ENCODE peak calls at places on chromosomes 13 and 19, in seven cellular contexts. Q is endothelial cell; V is activated naive CD8-positive, alpha-beta T cell treated with anti-CD3 and anti-CD28 coated beads, Interleukin-2, amount 50 U/mL, for 16 hours; G is left ventricle myocardium superior; M is WERI-Rb-1; L is ELF-1; W is stimulated activated CD4-positive, alpha-beta T cell treated with anti-CD3 and anti-CD28 coated beads, Interleukin-15, amount 100 ng/mL, for 24 hours. T is an unnamed sample.

GRCh38 chr19:39307822-39308530 is 11.8 kb downstream of the IFNL1 start:
- DNase-seq in W (no peak), M (no peak), V (no peak), G (no peak), Q (peak), L (peak), T (no peak)

GRCh38 chr13:23610966-23611486 is 40.8 kb downstream of the TNFRSF19 start:
- DNase-seq in Q (no peak), M (no peak), G (no peak), W (no peak), L (no peak), V (no peak), T (no peak)

GRCh38 chr13:21006141-21007005 is 55.0 kb downstream of the LATS2 start:
- DNase-seq in L (no peak), W (no peak), V (no peak), M (no peak), Q (no peak), G (no peak), T (no peak)

GRCh38 chr13:40549500-40550094 is 116.8 kb downstream of the FOXO1 start:
- DNase-seq in V (no peak), M (no peak), L (peak), G (no peak), Q (no peak), W (no peak), T (no peak)

GRCh38 chr13:52085416-52085815 is 43.5 kb downstream of the NEK5 start:
- DNase-seq in G (no peak), W (no peak), V (no peak), M (no peak), Q (no peak), L (no peak), T (no peak)

GRCh38 chr13:19634129-19634740 is 776 bp downstream of the MPHOSPH8 start:
- DNase-seq in M (no peak), Q (peak), V (no peak), G (no peak), L (peak), W (no peak), T (no peak)

GRCh38 chr19:33719366-33720154 is 77.1 kb upstream of the KCTD15 start:
- DNase-seq in V (no peak), M (no peak), L (no peak), G (no peak), Q (no peak), W (no peak), T (no peak)

GRCh38 chr19:41088151-41088550 is at the start of gene CYP2A13:
- DNase-seq in L (no peak), Q (no peak), W (no peak), V (no peak), G (no peak), M (no peak), T (no peak)

GRCh38 chr19:28581468-28581770 is 631.5 kb downstream of the UQCRFS1 start:
- DNase-seq in V (no peak), W (no peak), M (no peak), Q (no peak), L (no peak), G (no peak), T (no peak)

GRCh38 chr13:51000576-51001260 is 91.1 kb downstream of the RNASEH2B start:
- DNase-seq in W (no peak), V (no peak), M (no peak), Q (no peak), L (peak), G (peak), T (no peak)

GRCh38 chr19:28607066-28607583 is 605.8 kb downstream of the UQCRFS1 start:
- DNase-seq in W (no peak), M (no peak), L (no peak), G (no peak), V (no peak), Q (no peak), T (no peak)

GRCh38 chr19:47765522-47766358 is 12.8 kb upstream of the SELENOW start:
- DNase-seq in V (no peak), M (peak), Q (peak), L (peak), W (peak), G (peak), T (peak)

GRCh38 chr19:48452656-48453480 is 2.5 kb upstream of the KCNJ14 start:
- DNase-seq in G (no peak), W (no peak), Q (no peak), V (no peak), L (no peak), M (no peak), T (no peak)

GRCh38 chr13:75319244-75319643 is 162.7 kb downstream of the TBC1D4 start:
- DNase-seq in G (no peak), W (no peak), V (no peak), L (no peak), Q (no peak), M (no peak), T (no peak)

GRCh38 chr13:95480131-95480545 is 72.4 kb upstream of the CLDN10 start:
- DNase-seq in W (peak), M (no peak), G (no peak), L (no peak), V (no peak), Q (no peak), T (no peak)

GRCh38 chr19:35211545-35212230 is 16.9 kb downstream of the FAM187B start:
- DNase-seq in L (no peak), M (no peak), G (peak), W (peak), V (no peak), Q (no peak), T (peak)

GRCh38 chr13:74132768-74133656 is 1.2 kb downstream of the KLF12 start:
- DNase-seq in V (no peak), Q (peak), M (peak), W (peak), G (peak), L (peak), T (peak)

GRCh38 chr13:70338608-70339007 is 230.4 kb upstream of the KLHL1 start:
- DNase-seq in Q (no peak), W (no peak), G (no peak), M (no peak), L (no peak), V (no peak), T (no peak)

GRCh38 chr19:15421726-15422260 is 3.0 kb upstream of the AKAP8L start:
- DNase-seq in Q (no peak), V (no peak), W (no peak), G (peak), L (no peak), M (no peak), T (peak)

GRCh38 chr19:49157445-49158224 is at the start of gene TRPM4:
- DNase-seq in Q (peak), V (no peak), W (peak), L (peak), G (peak), M (peak), T (peak)

GRCh38 chr19:47663435-47663910 is 49.7 kb upstream of the EHD2 start:
- DNase-seq in V (no peak), G (no peak), Q (no peak), L (no peak), W (no peak), M (no peak), T (no peak)

GRCh38 chr13:106534844-106535551 is 464 bp downstream of the EFNB2 start:
- DNase-seq in L (peak), W (peak), G (peak), Q (peak), V (no peak), M (peak), T (peak)

GRCh38 chr13:113930711-113931637 is 42.9 kb downstream of the C13orf46 start:
- DNase-seq in Q (no peak), G (no peak), V (no peak), W (peak), M (peak), L (no peak), T (no peak)

GRCh38 chr19:56958428-56958827 is 117.9 kb upstream of the PEG3 start:
- DNase-seq in L (no peak), W (no peak), G (no peak), V (no peak), Q (no peak), M (no peak), T (no peak)